ENCODE peak calls at places on chromosomes 4 and X, in seven cellular contexts. J is brain microvascular endothelial cell; Y is stimulated activated CD8-positive, alpha-beta memory T cell treated with anti-CD3 and anti-CD28 coated beads, Interleukin-12 subunit alpha, Interleukin-12 subunit beta, amount 100 ng/mL, for 4 hours; R is activated T-cell treated with anti-CD3 and anti-CD28 coated beads, Interleukin-2, amount 50 U/mL, for 72 hours; K is activated CD4-positive, alpha-beta T cell treated with anti-CD3 and anti-CD28 coated beads, Interleukin-2, amount 10 ng/mL, durations not matched to agents 7 days and 5 days; D is astrocyte of the spinal cord; Q is kidney tubule cell. W is an unnamed sample.

GRCh38 chr4:145719752-145720624 is 40.0 kb downstream of the C4orf51 start:
- DNase-seq in J (no peak), Y (no peak), R (peak), K (peak), D (no peak), Q (peak), W (no peak)

GRCh38 chr4:74661427-74662171 is 132.7 kb downstream of the BTC start:
- DNase-seq in J (peak), Y (no peak), R (no peak), K (no peak), D (peak), Q (peak), W (no peak)

GRCh38 chr4:141912831-141913230 is 276.4 kb downstream of the IL15 start:
- DNase-seq in J (no peak), Y (no peak), R (no peak), K (no peak), D (no peak), Q (no peak), W (no peak)

GRCh38 chr4:142331646-142332045 is 514.5 kb downstream of the INPP4B start:
- DNase-seq in J (no peak), Y (no peak), R (no peak), K (no peak), D (peak), Q (no peak), W (no peak)

GRCh38 chr4:87659247-87659931 is 9.3 kb downstream of the DMP1 start:
- DNase-seq in J (no peak), Y (no peak), R (no peak), K (no peak), D (peak), Q (peak), W (no peak)

GRCh38 chrX:129741880-129742758 is 3.3 kb downstream of the XPNPEP2 start:
- DNase-seq in J (no peak), Y (no peak), R (no peak), K (no peak), D (no peak), Q (no peak), W (no peak)

GRCh38 chr4:132839070-132839469 is 310.0 kb upstream of the PCDH10 start:
- DNase-seq in J (no peak), Y (no peak), R (no peak), K (no peak), D (no peak), Q (no peak), W (no peak)

GRCh38 chr4:140748171-140748570 is 8.0 kb downstream of the TBC1D9 start:
- DNase-seq in J (no peak), Y (no peak), R (no peak), K (no peak), D (no peak), Q (no peak), W (no peak)

W was measured in HFF-Myc.